ENCODE peak calls at places on chromosomes 11 and 22, in five cellular contexts. S is CD4-positive, CD25-positive, alpha-beta regulatory T cell; H is iPS DF 6.9; B is uterus; G is CD8-positive, alpha-beta memory T cell. E is an unnamed sample. For H3K27me3, the result is how much of the 10 kb centered on the place peaks cover.

GRCh38 chr11:110433393-110434333 is 3.9 kb downstream of the FDX1 start:
- DNase-seq in B (no peak), H (no peak), S (peak), G (no peak), E (no peak)

GRCh38 chr11:66676279-66676919 is 1.3 kb downstream of the RBM4B start:
- DNase-seq in B (no peak), S (no peak), G (no peak), H (no peak), E (no peak)

GRCh38 chr11:36123353-36124220 is 165.6 kb downstream of the COMMD9 start:
- DNase-seq in S (no peak), H (no peak), B (no peak), G (no peak), E (no peak)

GRCh38 chr22:37560682-37561208 is 465 bp downstream of the CDC42EP1 start:
- DNase-seq in H (no peak), B (peak), S (no peak), G (no peak), E (no peak)

GRCh38 chr11:13721760-13722159 is 53.3 kb downstream of the FAR1 start:
- DNase-seq in H (no peak), G (no peak), B (no peak), S (no peak), E (no peak)

GRCh38 chr22:26756675-26757293 is 99.4 kb downstream of the MIAT start:
- DNase-seq in G (peak), B (peak), S (peak), H (no peak), E (no peak)

GRCh38 chr22:39236321-39237275 is 8.2 kb downstream of the PDGFB start:
- DNase-seq in B (no peak), S (no peak), H (no peak), G (peak), E (no peak)

GRCh38 chr11:134074346-134074745 is 5.5 kb downstream of the JAM3 start:
- DNase-seq in B (no peak), H (no peak), S (no peak), G (no peak), E (no peak)

GRCh38 chr11:65781152-65781961 is 581 bp upstream of the AP5B1 start:
- DNase-seq in H (no peak), B (no peak), G (no peak), S (no peak), E (no peak)

GRCh38 chr11:64503354-64503753 is 87.7 kb upstream of the SLC22A12 start:
- DNase-seq in B (no peak), H (no peak), G (no peak), S (no peak), E (no peak)

GRCh38 chr11:73453562-73453961 is 77.4 kb downstream of the RELT start:
- DNase-seq in G (no peak), H (no peak), B (no peak), S (no peak), E (no peak)

GRCh38 chr11:56521955-56522354 is 21.1 kb downstream of the OR5M11 start:
- DNase-seq in H (peak), S (no peak), G (no peak), B (no peak), E (no peak)

GRCh38 chr11:117914398-117914761 is 14.8 kb downstream of the TMPRSS13 start:
- DNase-seq in G (no peak), H (no peak), S (no peak), B (no peak), E (no peak)

GRCh38 chr22:20219667-20220628 is 48.2 kb downstream of the RTN4R start:
- DNase-seq in G (no peak), H (no peak), S (no peak), B (no peak), E (no peak)

GRCh38 chr11:8717876-8718753 is 35.5 kb downstream of the RPL27A start:
- DNase-seq in G (no peak), B (peak), H (no peak), S (no peak), E (peak)

GRCh38 chr11:66568124-66568916 is at the start of gene CTSF:
- DNase-seq in G (peak), S (peak), B (peak), H (no peak), E (peak)

GRCh38 chr11:114237321-114238280 is 58.6 kb upstream of the NNMT start:
- DNase-seq in G (no peak), S (no peak), H (no peak), B (no peak), E (no peak)

GRCh38 chr11:114239632-114240224 is 56.5 kb upstream of the NNMT start:
- DNase-seq in G (no peak), H (no peak), S (no peak), B (no peak), E (no peak)

GRCh38 chr11:114233755-114234154 is 62.4 kb upstream of the NNMT start:
- DNase-seq in B (no peak), G (no peak), H (no peak), S (no peak), E (no peak)

GRCh38 chr11:114232400-114233070 is 63.7 kb upstream of the NNMT start:
- DNase-seq in H (no peak), S (no peak), B (no peak), G (no peak), E (no peak)

GRCh38 chr11:114236829-114237228 is 59.4 kb upstream of the NNMT start:
- DNase-seq in H (no peak), B (no peak), S (no peak), G (no peak), E (no peak)
- H3K27me3 ChIP-seq in H (under half), B (under half), S (under half), G (under half), E (under half)

DNA sequence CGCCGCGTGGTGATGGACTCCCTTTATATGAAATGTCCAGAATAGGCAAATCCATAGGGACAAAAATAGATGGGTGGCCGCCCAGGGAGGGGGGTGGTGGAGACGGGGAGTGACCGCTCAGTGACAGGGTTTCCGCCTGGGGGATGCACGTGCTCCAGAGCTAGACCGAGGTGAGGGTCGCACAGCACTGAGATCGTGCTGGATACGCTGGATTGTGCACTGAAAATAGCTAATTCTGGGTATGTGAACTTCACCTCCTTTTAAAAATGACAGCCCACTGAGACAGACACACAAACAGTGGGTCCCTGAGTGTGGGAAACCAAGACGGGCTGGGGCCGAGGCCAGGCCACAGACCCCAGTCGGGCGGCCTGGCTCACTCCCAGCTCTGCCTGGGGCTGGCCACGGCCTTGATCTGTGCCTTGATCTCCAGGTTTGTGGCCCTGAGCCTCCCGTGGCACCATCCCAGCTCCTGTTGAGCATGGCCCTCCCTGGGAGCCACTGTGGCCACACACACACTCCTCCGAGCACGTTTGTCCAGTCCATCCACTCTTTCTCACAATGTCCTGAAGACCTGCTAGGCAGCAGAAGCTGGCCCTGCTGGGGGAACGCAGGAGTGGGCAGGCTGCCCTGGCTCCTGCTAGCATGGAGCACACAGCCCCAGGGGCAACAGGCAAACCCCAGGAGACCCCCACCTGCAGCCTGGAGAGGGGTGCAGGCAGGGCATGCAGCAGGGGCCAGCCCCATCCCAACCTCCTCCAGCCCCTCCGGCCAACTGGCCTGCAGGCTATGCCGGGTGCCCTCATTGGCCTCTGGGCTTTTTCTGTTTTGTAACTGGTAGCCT is 41.0 kb upstream of the TH start:
- DNase-seq in G (no peak), S (no peak), B (peak), H (no peak), E (no peak)
- H3K4me3 ChIP-seq in G (no peak), S (no peak), B (no peak), H (no peak), E (no peak)

GRCh38 chr22:48842976-48843375 is 984.7 kb downstream of the BRD1 start:
- DNase-seq in B (no peak), S (no peak), G (no peak), H (no peak), E (no peak)
- H3K27me3 ChIP-seq in B (under half), S (under half), G (under half), H (under half), E (under half)

DNA sequence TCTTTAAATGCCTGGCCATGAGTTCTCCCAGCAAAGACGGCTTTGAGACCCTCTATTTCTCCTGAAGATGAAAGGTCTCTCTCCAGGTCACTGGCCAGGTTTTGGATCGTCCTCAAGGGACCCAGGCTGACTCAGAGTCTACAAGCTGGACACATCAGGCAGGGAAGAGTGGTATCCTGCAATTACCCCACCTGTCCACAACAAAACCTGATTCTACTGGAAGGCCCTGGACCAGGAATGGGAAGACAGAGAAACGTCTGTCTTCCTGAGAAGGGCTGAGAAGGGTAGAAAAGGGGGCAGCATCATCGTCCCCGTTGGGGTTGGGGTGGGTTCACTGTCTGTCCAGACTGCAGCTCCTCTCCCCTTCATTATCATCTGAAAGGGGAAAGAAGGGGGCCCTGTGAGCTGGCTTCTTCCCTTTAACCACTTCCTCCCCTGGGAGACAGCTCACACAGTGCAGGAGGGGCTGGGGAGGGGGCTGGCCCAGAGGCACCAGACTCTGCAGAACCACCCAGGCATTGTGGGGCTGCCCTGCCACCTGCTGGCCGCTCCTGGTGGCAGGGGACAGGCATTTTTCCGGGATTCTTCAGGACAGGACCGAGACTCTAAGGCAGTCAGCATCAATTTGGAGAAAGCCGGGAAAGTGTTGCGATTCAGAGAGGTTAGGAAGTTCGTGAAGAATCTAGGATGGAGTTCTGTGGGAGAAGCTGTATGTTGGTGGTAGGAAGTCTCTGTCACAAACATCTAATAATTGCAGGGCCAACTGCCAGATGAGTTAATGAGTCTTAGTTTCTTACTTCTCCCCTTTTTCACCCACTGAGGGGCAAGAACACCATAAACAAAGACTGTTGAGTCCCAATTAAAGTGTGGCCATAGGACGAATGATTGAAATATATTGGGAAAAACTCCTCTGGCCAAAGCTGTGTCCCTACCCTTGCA is 57.6 kb downstream of the SYN3 start:
- DNase-seq in B (peak), S (peak), H (peak), G (no peak), E (no peak)
- H3K4me3 ChIP-seq in B (no peak), S (no peak), H (no peak), G (no peak), E (no peak)

E was measured in AG04450.